ENCODE peak calls at places on chromosome 21, in four cellular contexts. One of them, this sample, is unnamed.

GRCh38 chr21:27129215-27129614 is 162.3 kb upstream of the ADAMTS5 start:
- DNase-seq in WTC11: no peak
- DNase-seq in SK-N-SH: no peak
- DNase-seq in GM12878: no peak
- DNase-seq in this sample: no peak

GRCh38 chr21:40851749-40852148 is 4.8 kb upstream of the DSCAM start:
- DNase-seq in SK-N-SH: no peak
- DNase-seq in WTC11: no peak
- DNase-seq in GM12878: no peak
- DNase-seq in this sample: no peak

GRCh38 chr21:38567577-38568360 is 69.5 kb upstream of the ERG start:
- DNase-seq in WTC11: no peak
- DNase-seq in GM12878: no peak
- DNase-seq in SK-N-SH: peak
- DNase-seq in this sample: no peak

GRCh38 chr21:38853421-38853919 is 47.7 kb downstream of the ETS2 start:
- DNase-seq in SK-N-SH: no peak
- DNase-seq in GM12878: no peak
- DNase-seq in WTC11: no peak
- DNase-seq in this sample: no peak

GRCh38 chr21:30434033-30434631 is 4.1 kb downstream of the KRTAP13-4 start:
- DNase-seq in GM12878: no peak
- DNase-seq in SK-N-SH: peak
- DNase-seq in WTC11: peak
- DNase-seq in this sample: peak

GRCh38 chr21:42518216-42518615 is 4.6 kb downstream of the SLC37A1 start:
- DNase-seq in WTC11: no peak
- DNase-seq in GM12878: no peak
- DNase-seq in SK-N-SH: no peak
- DNase-seq in this sample: no peak

GRCh38 chr21:30695956-30696355 is 22.6 kb downstream of the KRTAP21-3 start:
- DNase-seq in SK-N-SH: no peak
- DNase-seq in WTC11: no peak
- DNase-seq in GM12878: no peak
- DNase-seq in this sample: no peak

GRCh38 chr21:22342855-22343254 is 1344.6 kb downstream of the NCAM2 start:
- DNase-seq in WTC11: no peak
- DNase-seq in GM12878: no peak
- DNase-seq in SK-N-SH: no peak
- DNase-seq in this sample: no peak

GRCh38 chr21:17921579-17922530 is 102.7 kb upstream of the C21orf91 start:
- DNase-seq in WTC11: no peak
- DNase-seq in GM12878: no peak
- DNase-seq in SK-N-SH: peak
- DNase-seq in this sample: no peak

GRCh38 chr21:39079617-39080016 is 103.6 kb downstream of the PSMG1 start:
- DNase-seq in GM12878: no peak
- DNase-seq in SK-N-SH: no peak
- DNase-seq in WTC11: no peak
- DNase-seq in this sample: no peak

GRCh38 chr21:22393324-22393723 is 1395.1 kb downstream of the NCAM2 start:
- DNase-seq in GM12878: no peak
- DNase-seq in WTC11: no peak
- DNase-seq in SK-N-SH: no peak
- DNase-seq in this sample: no peak

GRCh38 chr21:37220433-37220980 is 46.6 kb downstream of the VPS26C start:
- DNase-seq in SK-N-SH: peak
- DNase-seq in WTC11: peak
- DNase-seq in GM12878: no peak
- DNase-seq in this sample: no peak

GRCh38 chr21:38420140-38420539 is 78.1 kb downstream of the ERG start:
- DNase-seq in GM12878: no peak
- DNase-seq in SK-N-SH: no peak
- DNase-seq in WTC11: no peak
- DNase-seq in this sample: no peak

GRCh38 chr21:42212261-42212660 is 6.7 kb upstream of the ABCG1 start:
- DNase-seq in WTC11: no peak
- DNase-seq in SK-N-SH: no peak
- DNase-seq in GM12878: no peak
- DNase-seq in this sample: no peak

GRCh38 chr21:42447732-42448131 is 44.0 kb downstream of the UBASH3A start:
- DNase-seq in SK-N-SH: no peak
- DNase-seq in GM12878: no peak
- DNase-seq in WTC11: no peak
- DNase-seq in this sample: no peak

GRCh38 chr21:20451051-20451450 is 547.2 kb upstream of the NCAM2 start:
- DNase-seq in SK-N-SH: no peak
- DNase-seq in GM12878: no peak
- DNase-seq in WTC11: no peak
- DNase-seq in this sample: no peak

GRCh38 chr21:38297193-38297592 is 40.4 kb downstream of the KCNJ15 start:
- DNase-seq in GM12878: no peak
- DNase-seq in WTC11: no peak
- DNase-seq in SK-N-SH: no peak
- DNase-seq in this sample: no peak

GRCh38 chr21:24023402-24023801 is 1583.9 kb downstream of the MRPL39 start:
- DNase-seq in GM12878: no peak
- DNase-seq in WTC11: no peak
- DNase-seq in SK-N-SH: peak
- DNase-seq in this sample: no peak

GRCh38 chr21:39660596-39660995 is 47.9 kb downstream of the B3GALT5 start:
- DNase-seq in GM12878: no peak
- DNase-seq in SK-N-SH: no peak
- DNase-seq in WTC11: no peak
- DNase-seq in this sample: no peak

GRCh38 chr21:39441502-39442475 is 3.8 kb downstream of the LCA5L start:
- DNase-seq in GM12878: no peak
- DNase-seq in SK-N-SH: peak
- DNase-seq in WTC11: peak
- DNase-seq in this sample: peak

GRCh38 chr21:34881894-34882371 is 167.2 kb downstream of the RUNX1 start:
- DNase-seq in GM12878: no peak
- DNase-seq in SK-N-SH: no peak
- DNase-seq in WTC11: no peak
- DNase-seq in this sample: no peak

GRCh38 chr21:20004353-20004752 is 993.9 kb upstream of the NCAM2 start:
- DNase-seq in GM12878: no peak
- DNase-seq in SK-N-SH: no peak
- DNase-seq in WTC11: no peak
- DNase-seq in this sample: no peak

GRCh38 chr21:36183144-36183795 is 26.6 kb downstream of the DOP1B start:
- DNase-seq in WTC11: no peak
- DNase-seq in GM12878: no peak
- DNase-seq in SK-N-SH: no peak
- DNase-seq in this sample: no peak
- TF ChIP-seq USF1 in WTC11: no peak
- TF ChIP-seq USF1 in GM12878: no peak
- TF ChIP-seq USF1 in SK-N-SH: no peak
- TF ChIP-seq USF1 in this sample: no peak

GRCh38 chr21:45617021-45617930 is 26.2 kb upstream of the PCBP3 start:
- DNase-seq in WTC11: no peak
- DNase-seq in SK-N-SH: no peak
- DNase-seq in GM12878: no peak
- DNase-seq in this sample: no peak
- TF ChIP-seq USF1 in WTC11: no peak
- TF ChIP-seq USF1 in SK-N-SH: no peak
- TF ChIP-seq USF1 in GM12878: no peak
- TF ChIP-seq USF1 in this sample: no peak

GRCh38 chr21:46006547-46007497 is 25.3 kb downstream of the COL6A1 start:
- DNase-seq in GM12878: no peak
- DNase-seq in SK-N-SH: peak
- DNase-seq in WTC11: peak
- DNase-seq in this sample: no peak
- TF ChIP-seq USF1 in GM12878: no peak
- TF ChIP-seq USF1 in SK-N-SH: no peak
- TF ChIP-seq USF1 in WTC11: no peak
- TF ChIP-seq USF1 in this sample: no peak

GRCh38 chr21:16514316-16514715 is 784.5 kb downstream of the USP25 start:
- DNase-seq in GM12878: no peak
- DNase-seq in SK-N-SH: no peak
- DNase-seq in WTC11: no peak
- DNase-seq in this sample: no peak
- TF ChIP-seq USF1 in GM12878: no peak
- TF ChIP-seq USF1 in SK-N-SH: no peak
- TF ChIP-seq USF1 in WTC11: no peak
- TF ChIP-seq USF1 in this sample: no peak

GRCh38 chr21:33268736-33269441 is 2.7 kb downstream of the IL10RB start:
- DNase-seq in WTC11: no peak
- DNase-seq in SK-N-SH: no peak
- DNase-seq in GM12878: peak
- DNase-seq in this sample: no peak
- TF ChIP-seq USF1 in WTC11: no peak
- TF ChIP-seq USF1 in SK-N-SH: no peak
- TF ChIP-seq USF1 in GM12878: no peak
- TF ChIP-seq USF1 in this sample: no peak

DNA sequence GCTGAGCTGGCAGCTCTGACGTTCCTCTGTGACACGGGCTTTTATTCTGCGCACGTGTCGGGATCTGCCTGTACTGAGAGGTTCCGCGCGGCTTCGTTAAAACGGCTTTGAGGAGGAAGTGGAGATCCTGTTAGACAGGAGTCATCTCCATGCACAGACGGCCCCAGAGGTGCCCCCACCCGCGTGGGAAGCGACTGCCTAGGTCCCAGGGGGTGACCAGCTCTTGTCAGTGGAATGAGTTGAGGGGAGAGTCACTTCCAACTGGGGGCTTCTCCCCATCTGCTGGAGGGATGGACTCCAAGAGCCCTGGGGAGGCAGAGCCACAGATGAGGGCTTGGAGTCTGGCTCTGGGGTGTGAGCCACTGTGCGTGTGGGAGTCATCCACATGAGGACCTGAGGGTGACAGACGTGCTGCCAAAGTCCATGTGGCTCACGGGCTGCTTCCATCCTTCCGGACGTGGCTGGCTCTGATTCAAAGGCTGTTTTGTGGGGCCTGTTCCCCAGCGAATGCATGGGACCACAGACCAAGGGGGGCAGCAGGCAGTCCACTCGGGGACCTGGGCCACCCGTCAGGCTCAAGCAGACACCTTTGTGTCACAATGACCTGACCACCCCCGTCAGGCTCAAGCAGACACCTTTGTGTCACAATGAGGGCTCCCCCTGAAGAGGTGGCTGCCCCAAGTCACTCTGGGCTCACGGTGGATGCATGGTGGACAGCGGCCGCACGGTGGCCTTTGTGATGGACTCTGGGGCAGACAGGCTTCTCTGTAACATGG is 26.8 kb downstream of the PTTG1IP start:
- DNase-seq in SK-N-SH: peak
- DNase-seq in GM12878: no peak
- DNase-seq in WTC11: no peak
- DNase-seq in this sample: no peak
- TF ChIP-seq USF1 in SK-N-SH: no peak
- TF ChIP-seq USF1 in GM12878: no peak
- TF ChIP-seq USF1 in WTC11: no peak
- TF ChIP-seq USF1 in this sample: peak

This sample was measured in K562.